ENCODE peak calls at places on chromosomes 3 and 15, in five cellular contexts. W, G, I, U and Z are unnamed samples.

GRCh38 chr15:91967935-91968605 is 114.6 kb downstream of the SLCO3A1 start:
- DNase-seq in W (no peak), G (no peak), I (peak), U (no peak), Z (no peak)

GRCh38 chr3:143521803-143522202 is 326.5 kb downstream of the SLC9A9 start:
- DNase-seq in W (no peak), G (no peak), I (no peak), U (no peak), Z (no peak)

GRCh38 chr3:106135451-106136160 is 266.8 kb upstream of the CBLB start:
- DNase-seq in W (no peak), G (no peak), I (no peak), U (no peak), Z (no peak)

GRCh38 chr15:58185439-58185838 is 47.3 kb downstream of the AQP9 start:
- DNase-seq in W (no peak), G (peak), I (no peak), U (no peak), Z (no peak)

GRCh38 chr15:25378501-25378901 is 60.3 kb downstream of the UBE3A start:
- DNase-seq in W (no peak), G (no peak), I (peak), U (no peak), Z (no peak)

GRCh38 chr3:124401841-124402240 is 328.4 kb upstream of the UMPS start:
- DNase-seq in W (no peak), G (no peak), I (peak), U (no peak), Z (peak)

GRCh38 chr3:138799822-138800221 is 34.9 kb downstream of the PIK3CB start:
- DNase-seq in W (no peak), G (no peak), I (no peak), U (no peak), Z (no peak)

GRCh38 chr3:193883551-193883950 is 252.4 kb upstream of the HES1 start:
- DNase-seq in W (no peak), G (no peak), I (peak), U (no peak), Z (peak)

GRCh38 chr3:1103525-1103924 is 10.7 kb downstream of the CNTN6 start:
- DNase-seq in W (peak), G (peak), I (no peak), U (no peak), Z (no peak)

GRCh38 chr3:53617893-53618523 is 123.6 kb downstream of the CACNA1D start:
- DNase-seq in W (no peak), G (no peak), I (no peak), U (no peak), Z (no peak)

GRCh38 chr15:82709421-82710207 is at the start of gene AP3B2:
- DNase-seq in W (peak), G (peak), I (peak), U (peak), Z (peak)

GRCh38 chr3:114669614-114670013 is 375.8 kb downstream of the TIGIT start:
- DNase-seq in W (no peak), G (no peak), I (peak), U (no peak), Z (no peak)

GRCh38 chr3:196097373-196098154 is 15.7 kb upstream of the TFRC start:
- DNase-seq in W (no peak), G (no peak), I (no peak), U (no peak), Z (no peak)

GRCh38 chr15:73026496-73027054 is 25.7 kb upstream of the NEO1 start:
- DNase-seq in W (no peak), G (no peak), I (no peak), U (no peak), Z (no peak)

GRCh38 chr3:66912306-66912705 is 85.8 kb upstream of the KBTBD8 start:
- DNase-seq in W (no peak), G (no peak), I (no peak), U (no peak), Z (no peak)

GRCh38 chr3:156477306-156477705 is 77.6 kb downstream of the SSR3 start:
- DNase-seq in W (no peak), G (no peak), I (peak), U (no peak), Z (no peak)

GRCh38 chr3:171178714-171179113 is 152.2 kb upstream of the SLC2A2 start:
- DNase-seq in W (peak), G (no peak), I (no peak), U (no peak), Z (peak)

GRCh38 chr3:157179365-157179803 is 19.4 kb upstream of the CCNL1 start:
- DNase-seq in W (no peak), G (no peak), I (no peak), U (no peak), Z (no peak)

GRCh38 chr3:59482001-59482400 is 432.2 kb upstream of the CFAP20DC start:
- DNase-seq in W (no peak), G (peak), I (no peak), U (no peak), Z (no peak)

GRCh38 chr3:50626406-50626805 is 9.5 kb downstream of the MAPKAPK3 start:
- DNase-seq in W (no peak), G (no peak), I (no peak), U (no peak), Z (no peak)